ENCODE peak calls at places on chromosomes 4 and X, in nine cellular contexts. U is non-pigmented ciliary epithelial cell; D is HEK293T; R is stimulated activated naive CD4-positive, alpha-beta T cell treated with Interleukin-2 at 50 U/mL for 16 hours; E is endothelial cell; L is retina; G is Right ventricle myocardium inferior; K is NCI-H2171; X is pancreas. P is an unnamed sample.

GRCh38 chrX:24150051-24150790 is 692 bp downstream of the ZFX start:
- DNase-seq in X (peak), G (peak), L (peak), K (peak), E (peak), U (no peak), R (peak), D (peak), P (peak)

GRCh38 chrX:72349190-72349589 is 43.5 kb upstream of the CITED1 start:
- DNase-seq in E (no peak), D (no peak), K (no peak), X (no peak), U (no peak), G (no peak), R (no peak), L (no peak), P (no peak)

GRCh38 chrX:110407910-110408545 is 49.4 kb downstream of the RTL9 start:
- DNase-seq in L (peak), E (peak), D (peak), U (no peak), R (peak), X (peak), K (peak), G (no peak), P (no peak)

GRCh38 chr4:145324161-145324560 is 143.8 kb upstream of the OTUD4 start:
- DNase-seq in X (no peak), D (no peak), L (no peak), U (no peak), K (no peak), E (no peak), R (no peak), G (no peak), P (no peak)

GRCh38 chr4:148454835-148455234 is 12.6 kb upstream of the NR3C2 start:
- DNase-seq in D (no peak), U (no peak), G (no peak), E (no peak), L (no peak), R (no peak), X (no peak), K (no peak), P (no peak)

GRCh38 chrX:17655232-17656034 is 81.9 kb upstream of the SCML1 start:
- DNase-seq in R (no peak), U (no peak), L (peak), K (no peak), X (no peak), E (peak), G (no peak), D (no peak), P (no peak)

GRCh38 chrX:72715546-72715945 is 1.4 kb upstream of the PHKA1 start:
- DNase-seq in E (no peak), L (no peak), R (no peak), X (no peak), U (no peak), G (no peak), D (no peak), K (no peak), P (no peak)

GRCh38 chrX:84469226-84469625 is 33.0 kb downstream of the HDX start:
- DNase-seq in L (no peak), K (no peak), E (no peak), X (no peak), U (peak), G (no peak), D (no peak), R (no peak), P (no peak)

GRCh38 chr4:25112349-25113008 is 47.8 kb downstream of the SEPSECS start:
- DNase-seq in D (no peak), E (no peak), R (no peak), K (no peak), U (no peak), X (no peak), L (no peak), G (no peak), P (no peak)

GRCh38 chrX:131881194-131881593 is 141.9 kb upstream of the STK26 start:
- DNase-seq in L (no peak), K (no peak), U (no peak), G (no peak), E (no peak), D (no peak), X (no peak), R (no peak), P (no peak)

GRCh38 chr4:145179201-145179860 is 1.1 kb downstream of the OTUD4 start:
- DNase-seq in X (peak), E (peak), D (peak), U (no peak), L (peak), R (peak), G (peak), K (no peak), P (peak)

GRCh38 chr4:54402880-54403503 is 173.9 kb downstream of the PDGFRA start:
- DNase-seq in G (no peak), X (no peak), D (no peak), L (no peak), R (no peak), K (no peak), U (no peak), E (no peak), P (no peak)

GRCh38 chrX:16096131-16096530 is 27.2 kb upstream of the GRPR start:
- DNase-seq in G (no peak), K (no peak), U (no peak), X (no peak), R (no peak), E (no peak), L (peak), D (no peak), P (no peak)

GRCh38 chr4:72991889-72992288 is 77.6 kb downstream of the COX18 start:
- DNase-seq in E (no peak), R (no peak), U (no peak), G (no peak), K (no peak), L (no peak), D (no peak), X (no peak), P (no peak)

GRCh38 chrX:48573690-48574269 is 504 bp upstream of the RBM3 start:
- DNase-seq in R (peak), D (peak), U (no peak), G (no peak), K (peak), L (no peak), X (peak), E (no peak), P (no peak)

GRCh38 chrX:124239911-124240310 is 92.5 kb upstream of the TEX13D start:
- DNase-seq in L (no peak), U (no peak), G (no peak), K (no peak), D (no peak), X (no peak), E (no peak), R (peak), P (no peak)

GRCh38 chr4:81833596-81833995 is 361.9 kb upstream of the RASGEF1B start:
- DNase-seq in E (no peak), U (no peak), L (peak), X (no peak), D (no peak), R (no peak), G (no peak), K (no peak), P (no peak)

GRCh38 chr4:114151-114550 is 10.2 kb upstream of the ZNF718 start:
- DNase-seq in E (no peak), R (no peak), K (no peak), D (no peak), L (no peak), U (no peak), X (no peak), G (no peak), P (no peak)

GRCh38 chr4:150518559-150518958 is 63.4 kb upstream of the MAB21L2 start:
- DNase-seq in U (peak), D (no peak), X (no peak), E (no peak), G (no peak), R (no peak), L (no peak), K (no peak), P (no peak)

GRCh38 chrX:140589657-140590056 is 84.8 kb upstream of the SOX3 start:
- DNase-seq in D (no peak), X (no peak), K (no peak), U (no peak), G (no peak), E (no peak), L (no peak), R (no peak), P (no peak)

GRCh38 chr4:163166041-163166579 is 580 bp downstream of the NAF1 start:
- DNase-seq in K (peak), E (peak), U (no peak), L (no peak), G (peak), X (peak), D (peak), R (peak), P (no peak)